ENCODE peak calls at places on chromosomes 16 and 17, in six cellular contexts. T is fibroblast of villous mesenchyme, H is aorta, O is SK-N-SH, W is tibial artery, L is right cardiac atrium. V is an unnamed sample.

GRCh38 chr16:13756411-13756810 is 163.5 kb upstream of the ERCC4 start:
- DNase-seq in T (no peak), H (no peak), O (no peak), W (no peak), L (no peak), V (no peak)

GRCh38 chr16:15613676-15614075 is 29.3 kb downstream of the MARF1 start:
- DNase-seq in T (no peak), H (no peak), O (no peak), W (no peak), L (no peak), V (no peak)

GRCh38 chr17:8375738-8376259 is 705 bp downstream of the KRABD2 start:
- DNase-seq in T (no peak), H (no peak), O (no peak), W (no peak), L (no peak), V (peak; percentile 39)

GRCh38 chr16:79429276-79430128 is 171.0 kb downstream of the MAF start:
- DNase-seq in T (no peak), H (no peak), O (no peak), W (peak; percentile 13), L (no peak), V (no peak)

GRCh38 chr16:89273741-89274472 is 56.4 kb downstream of the ZNF778 start:
- DNase-seq in T (no peak), H (no peak), O (no peak), W (peak; percentile 53), L (peak; percentile 43), V (no peak)

GRCh38 chr17:30696234-30696633 is 128.3 kb downstream of the CRLF3 start:
- DNase-seq in T (no peak), H (no peak), O (no peak), W (no peak), L (no peak), V (no peak)

GRCh38 chr16:17313085-17313611 is 157.6 kb downstream of the XYLT1 start:
- DNase-seq in T (peak; percentile 57), H (peak; percentile 70), O (peak; percentile 76), W (peak; percentile 88), L (peak; percentile 83), V (no peak)

GRCh38 chr17:47937915-47938314 is 3.5 kb upstream of the PNPO start:
- DNase-seq in T (no peak), H (no peak), O (no peak), W (no peak), L (no peak), V (no peak)

GRCh38 chr17:77011173-77012011 is 129.4 kb upstream of the SEC14L1 start:
- DNase-seq in T (peak; percentile 48), H (no peak), O (peak; percentile 58), W (no peak), L (no peak), V (peak; percentile 25)

GRCh38 chr16:66495440-66495839 is 54.5 kb downstream of the TK2 start:
- DNase-seq in T (no peak), H (no peak), O (no peak), W (peak; percentile 1), L (no peak), V (no peak)

GRCh38 chr17:27552467-27552779 is 78.6 kb upstream of the LGALS9 start:
- DNase-seq in T (peak; percentile 59), H (no peak), O (no peak), W (no peak), L (no peak), V (no peak)

GRCh38 chr17:27550291-27550930 is 80.6 kb upstream of the LGALS9 start:
- DNase-seq in T (no peak), H (no peak), O (no peak), W (no peak), L (no peak), V (no peak)

GRCh38 chr17:27553019-27553511 is 77.9 kb upstream of the LGALS9 start:
- DNase-seq in T (no peak), H (peak; percentile 22), O (no peak), W (no peak), L (peak; percentile 55), V (no peak)

GRCh38 chr17:27550974-27551505 is 79.9 kb upstream of the LGALS9 start:
- DNase-seq in T (no peak), H (no peak), O (no peak), W (no peak), L (no peak), V (no peak)

DNA sequence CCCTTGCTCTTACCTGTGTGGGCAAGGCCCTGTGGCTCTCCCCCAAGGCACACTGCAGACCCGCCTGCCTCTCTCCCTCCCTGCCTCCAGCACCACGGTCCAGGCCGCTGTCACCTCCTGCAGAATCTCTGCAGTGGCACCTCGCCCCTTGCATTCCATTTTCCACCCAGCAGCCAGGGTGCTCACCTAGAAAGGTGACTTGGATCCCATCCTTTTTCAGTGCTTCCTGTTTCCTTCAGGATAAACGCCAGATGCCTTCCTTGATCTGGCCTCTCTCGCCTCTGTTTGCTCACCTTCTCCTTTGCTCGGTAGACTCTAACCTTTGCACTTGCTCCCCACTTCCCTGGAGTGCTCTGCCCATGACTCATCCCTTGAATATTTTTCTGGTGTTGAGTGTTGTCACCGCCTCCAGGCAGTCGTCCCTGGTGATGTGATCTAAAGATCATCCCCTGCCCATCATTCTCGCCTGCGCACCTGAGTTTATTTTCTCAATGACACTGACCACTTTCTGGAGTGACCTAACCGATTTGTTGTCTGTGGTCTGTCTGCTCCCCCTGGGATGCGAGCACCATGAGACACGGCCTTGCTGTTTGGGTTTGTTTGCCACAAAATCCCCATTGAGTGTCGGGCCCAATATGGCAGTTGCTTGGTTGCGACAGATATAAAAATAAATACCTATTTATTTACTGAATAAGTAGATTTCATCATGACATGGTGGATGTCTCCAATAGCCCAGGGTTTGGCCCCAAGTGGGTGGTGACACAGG is 79.1 kb upstream of the LGALS9 start:
- DNase-seq in T (no peak), H (no peak), O (no peak), W (no peak), L (no peak), V (no peak)
- H3K4me3 ChIP-seq in T (no peak overlapping the region), H (no peak overlapping the region), O (no peak overlapping the region), W (no peak overlapping the region), L (no peak overlapping the region), V (no peak overlapping the region)

GRCh38 chr17:49315974-49316570 is 46.0 kb downstream of the ZNF652 start:
- DNase-seq in T (no peak), H (no peak), O (no peak), W (no peak), L (no peak), V (no peak)
- H3K4me3 ChIP-seq in T (no peak overlapping the region), H (no peak overlapping the region), O (peak overlapping the region; percentile 9), W (no peak overlapping the region), L (no peak overlapping the region), V (no peak overlapping the region)

DNA sequence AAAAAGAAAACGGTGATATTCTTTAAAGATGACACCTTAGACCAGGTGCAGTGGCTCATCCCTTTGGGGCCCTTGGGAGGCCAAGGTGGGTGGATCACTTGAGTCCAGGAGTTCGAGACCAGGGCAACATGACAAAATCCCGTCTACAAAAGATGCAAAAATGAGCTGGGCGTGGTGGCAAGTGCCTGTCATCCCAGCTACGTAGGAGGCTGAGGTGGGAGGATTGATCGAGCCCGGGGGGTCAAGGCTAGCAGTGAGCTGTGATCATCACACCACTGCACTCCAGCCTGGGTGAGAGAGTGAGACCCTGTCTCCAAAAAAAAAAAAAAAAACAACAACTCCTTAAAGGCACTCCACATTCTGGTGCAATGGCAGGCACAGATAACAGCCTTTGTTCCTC is 56.4 kb upstream of the CACNG5 start:
- DNase-seq in T (no peak), H (no peak), O (no peak), W (no peak), L (no peak), V (no peak)
- H3K4me3 ChIP-seq in T (no peak overlapping the region), H (no peak overlapping the region), O (no peak overlapping the region), W (no peak overlapping the region), L (no peak overlapping the region), V (no peak overlapping the region)

GRCh38 chr17:39152134-39152884 is 872 bp upstream of the PLXDC1 start:
- DNase-seq in T (no peak), H (peak; percentile 53), O (peak; percentile 52), W (no peak), L (peak; percentile 65), V (peak; percentile 61)

GRCh38 chr17:39151680-39152058 is 232 bp upstream of the PLXDC1 start:
- DNase-seq in T (no peak), H (no peak), O (no peak), W (no peak), L (peak; percentile 66), V (no peak)

GRCh38 chr17:39150104-39150634 is 1.3 kb downstream of the PLXDC1 start:
- DNase-seq in T (no peak), H (no peak), O (no peak), W (no peak), L (peak; percentile 16), V (no peak)

GRCh38 chr17:39153541-39154111 is 2.2 kb upstream of the PLXDC1 start:
- DNase-seq in T (peak; percentile 91), H (peak; percentile 94), O (peak; percentile 68), W (peak; percentile 96), L (peak; percentile 97), V (peak; percentile 94)

GRCh38 chr17:39150795-39151679 is at the start of gene PLXDC1:
- DNase-seq in T (no peak), H (no peak), O (peak; percentile 79), W (no peak), L (peak; percentile 70), V (no peak)
- H3K4me3 ChIP-seq in T (peak within 1 kb of the TSS; percentile 98), H (no peak within 1 kb of the TSS), O (peak within 1 kb of the TSS; percentile 89), W (peak within 1 kb of the TSS; percentile 73), L (peak within 1 kb of the TSS; percentile 89), V (peak within 1 kb of the TSS; percentile 60)

GRCh38 chr16:68116256-68116853 is 31.2 kb downstream of the NFATC3 start:
- DNase-seq in T (peak; percentile 56), H (no peak), O (no peak), W (no peak), L (no peak), V (no peak)
- H3K4me3 ChIP-seq in T (no peak overlapping the region), H (no peak overlapping the region), O (no peak overlapping the region), W (no peak overlapping the region), L (no peak overlapping the region), V (no peak overlapping the region)

GRCh38 chr16:58026705-58027340 is 1.3 kb downstream of the MMP15 start:
- DNase-seq in T (no peak), H (no peak), O (peak; percentile 72), W (no peak), L (peak; percentile 75), V (peak; percentile 32)
- H3K4me3 ChIP-seq in T (peak overlapping the region; percentile 64), H (peak overlapping the region; percentile 12), O (peak overlapping the region; percentile 64), W (peak overlapping the region; percentile 71), L (peak overlapping the region; percentile 57), V (peak overlapping the region; percentile 52)

GRCh38 chr16:65120811-65121721 is 797 bp downstream of the CDH11 start:
- DNase-seq in T (peak; percentile 36), H (peak; percentile 51), O (peak; percentile 62), W (peak; percentile 69), L (peak; percentile 73), V (no peak)

GRCh38 chr16:65123846-65124513 is 2.1 kb upstream of the CDH11 start:
- DNase-seq in T (peak; percentile 31), H (no peak), O (no peak), W (peak; percentile 66), L (peak; percentile 44), V (no peak)

GRCh38 chr16:65122724-65122973 is 786 bp upstream of the CDH11 start:
- DNase-seq in T (no peak), H (no peak), O (no peak), W (no peak), L (no peak), V (no peak)

GRCh38 chr16:65122974-65123845 is 1.3 kb upstream of the CDH11 start:
- DNase-seq in T (peak; percentile 70), H (peak; percentile 85), O (peak; percentile 72), W (peak; percentile 86), L (peak; percentile 90), V (no peak)

GRCh38 chr16:65121870-65122723 is at the start of gene CDH11:
- DNase-seq in T (peak; percentile 89), H (peak; percentile 84), O (peak; percentile 82), W (peak; percentile 83), L (peak; percentile 89), V (no peak)
- H3K4me3 ChIP-seq in T (peak within 1 kb of the TSS; percentile 97), H (peak within 1 kb of the TSS; percentile 79), O (peak within 1 kb of the TSS; percentile 90), W (peak within 1 kb of the TSS; percentile 67), L (peak within 1 kb of the TSS; percentile 63), V (no peak within 1 kb of the TSS)